ENCODE peak calls at places on chromosomes 6 and 20, in nine cellular contexts. One of them, this sample, is unnamed.

GRCh38 chr6:85015396-85015990 is 251.1 kb upstream of the TBX18 start:
- DNase-seq in brain microvascular endothelial cell: peak
- DNase-seq in IMR-90: peak
- DNase-seq in coronary artery: no peak
- DNase-seq in esophagus squamous epithelium: no peak
- DNase-seq in aorta: peak
- DNase-seq in HFF-Myc: no peak
- DNase-seq in CD8-positive, alpha-beta memory T cell: no peak
- DNase-seq in body of pancreas: peak
- DNase-seq in this sample: peak

GRCh38 chr6:21270501-21271290 is 322.9 kb upstream of the SOX4 start:
- DNase-seq in brain microvascular endothelial cell: no peak
- DNase-seq in IMR-90: no peak
- DNase-seq in coronary artery: no peak
- DNase-seq in esophagus squamous epithelium: no peak
- DNase-seq in aorta: no peak
- DNase-seq in HFF-Myc: no peak
- DNase-seq in CD8-positive, alpha-beta memory T cell: no peak
- DNase-seq in body of pancreas: no peak
- DNase-seq in this sample: no peak

GRCh38 chr6:162217811-162218450 is 509.6 kb downstream of the PRKN start:
- DNase-seq in brain microvascular endothelial cell: no peak
- DNase-seq in IMR-90: no peak
- DNase-seq in coronary artery: no peak
- DNase-seq in esophagus squamous epithelium: no peak
- DNase-seq in aorta: no peak
- DNase-seq in HFF-Myc: no peak
- DNase-seq in CD8-positive, alpha-beta memory T cell: no peak
- DNase-seq in body of pancreas: no peak
- DNase-seq in this sample: no peak

GRCh38 chr20:1345030-1345755 is 16.3 kb upstream of the SDCBP2 start:
- DNase-seq in brain microvascular endothelial cell: no peak
- DNase-seq in IMR-90: no peak
- DNase-seq in coronary artery: no peak
- DNase-seq in esophagus squamous epithelium: no peak
- DNase-seq in aorta: no peak
- DNase-seq in HFF-Myc: no peak
- DNase-seq in CD8-positive, alpha-beta memory T cell: no peak
- DNase-seq in body of pancreas: no peak
- DNase-seq in this sample: no peak

GRCh38 chr6:169224185-169224695 is 29.4 kb downstream of the THBS2 start:
- DNase-seq in brain microvascular endothelial cell: peak
- DNase-seq in IMR-90: peak
- DNase-seq in coronary artery: peak
- DNase-seq in esophagus squamous epithelium: no peak
- DNase-seq in aorta: peak
- DNase-seq in HFF-Myc: no peak
- DNase-seq in CD8-positive, alpha-beta memory T cell: no peak
- DNase-seq in body of pancreas: no peak
- DNase-seq in this sample: no peak

GRCh38 chr6:1004885-1005635 is 306.8 kb upstream of the FOXQ1 start:
- DNase-seq in brain microvascular endothelial cell: no peak
- DNase-seq in IMR-90: no peak
- DNase-seq in coronary artery: no peak
- DNase-seq in esophagus squamous epithelium: no peak
- DNase-seq in aorta: no peak
- DNase-seq in HFF-Myc: no peak
- DNase-seq in CD8-positive, alpha-beta memory T cell: no peak
- DNase-seq in body of pancreas: no peak
- DNase-seq in this sample: no peak

GRCh38 chr6:159102373-159103160 is 57.8 kb upstream of the TAGAP start:
- DNase-seq in brain microvascular endothelial cell: no peak
- DNase-seq in IMR-90: no peak
- DNase-seq in coronary artery: peak
- DNase-seq in esophagus squamous epithelium: no peak
- DNase-seq in aorta: no peak
- DNase-seq in HFF-Myc: no peak
- DNase-seq in CD8-positive, alpha-beta memory T cell: no peak
- DNase-seq in body of pancreas: no peak
- DNase-seq in this sample: no peak

GRCh38 chr6:109795994-109796555 is 105.0 kb downstream of the FIG4 start:
- DNase-seq in brain microvascular endothelial cell: peak
- DNase-seq in IMR-90: peak
- DNase-seq in coronary artery: no peak
- DNase-seq in esophagus squamous epithelium: no peak
- DNase-seq in aorta: no peak
- DNase-seq in HFF-Myc: no peak
- DNase-seq in CD8-positive, alpha-beta memory T cell: no peak
- DNase-seq in body of pancreas: no peak
- DNase-seq in this sample: no peak

GRCh38 chr6:136360783-136361182 is 71.1 kb upstream of the BCLAF1 start:
- DNase-seq in brain microvascular endothelial cell: no peak
- DNase-seq in IMR-90: no peak
- DNase-seq in coronary artery: no peak
- DNase-seq in esophagus squamous epithelium: no peak
- DNase-seq in aorta: no peak
- DNase-seq in HFF-Myc: no peak
- DNase-seq in CD8-positive, alpha-beta memory T cell: no peak
- DNase-seq in body of pancreas: no peak
- DNase-seq in this sample: no peak

GRCh38 chr6:67606905-67607828 is 1027.9 kb upstream of the ADGRB3 start:
- DNase-seq in brain microvascular endothelial cell: peak
- DNase-seq in IMR-90: peak
- DNase-seq in coronary artery: no peak
- DNase-seq in esophagus squamous epithelium: no peak
- DNase-seq in aorta: no peak
- DNase-seq in HFF-Myc: no peak
- DNase-seq in CD8-positive, alpha-beta memory T cell: no peak
- DNase-seq in body of pancreas: no peak
- DNase-seq in this sample: peak

GRCh38 chr20:39038047-39038446 is 75.9 kb downstream of the DHX35 start:
- DNase-seq in brain microvascular endothelial cell: no peak
- DNase-seq in IMR-90: no peak
- DNase-seq in coronary artery: no peak
- DNase-seq in esophagus squamous epithelium: no peak
- DNase-seq in aorta: no peak
- DNase-seq in HFF-Myc: no peak
- DNase-seq in CD8-positive, alpha-beta memory T cell: no peak
- DNase-seq in body of pancreas: no peak
- DNase-seq in this sample: no peak

GRCh38 chr20:63697868-63698545 is 1.6 kb downstream of the TNFRSF6B start:
- DNase-seq in brain microvascular endothelial cell: no peak
- DNase-seq in IMR-90: no peak
- DNase-seq in coronary artery: no peak
- DNase-seq in esophagus squamous epithelium: no peak
- DNase-seq in aorta: peak
- DNase-seq in HFF-Myc: no peak
- DNase-seq in CD8-positive, alpha-beta memory T cell: no peak
- DNase-seq in body of pancreas: no peak
- DNase-seq in this sample: no peak

DNA sequence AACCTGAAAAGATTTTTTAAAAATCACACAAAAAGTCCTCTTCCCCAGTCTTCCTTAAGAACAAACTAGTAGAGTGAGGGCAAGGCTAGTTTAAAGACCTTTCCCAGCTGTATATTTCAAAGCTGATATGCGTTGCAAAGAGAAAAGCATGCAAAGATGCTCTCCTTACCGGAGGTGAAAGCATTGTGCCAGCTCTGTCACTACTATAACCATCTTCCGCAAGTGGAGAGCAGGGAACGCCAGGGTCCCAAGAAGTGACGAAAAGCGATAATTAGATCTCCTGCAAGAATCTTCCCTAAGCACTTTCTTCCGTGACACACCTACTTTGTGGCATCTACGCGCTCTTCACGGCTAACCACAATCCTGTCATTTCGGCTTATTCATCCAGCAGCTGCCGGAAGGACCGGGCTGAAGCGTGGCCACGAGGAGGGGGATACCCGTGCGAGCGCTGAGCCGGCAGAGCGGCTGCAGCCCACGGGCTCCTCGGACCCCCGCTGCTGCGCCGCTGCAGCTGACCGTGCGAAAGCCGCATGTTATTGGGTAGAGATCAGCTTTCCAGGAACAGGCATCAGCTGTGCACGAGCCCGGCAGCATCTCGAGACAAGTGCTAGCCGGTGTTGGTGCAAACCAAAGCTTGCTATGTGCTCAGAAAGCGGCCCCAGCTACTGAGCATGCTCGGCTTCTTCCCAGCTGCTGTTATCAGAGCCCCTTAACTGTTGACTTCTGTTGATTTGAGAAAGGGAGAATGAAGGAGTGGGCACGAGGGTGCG is 57.2 kb upstream of the ARHGAP18 start:
- DNase-seq in brain microvascular endothelial cell: peak
- DNase-seq in IMR-90: peak
- DNase-seq in coronary artery: no peak
- DNase-seq in esophagus squamous epithelium: no peak
- DNase-seq in aorta: peak
- DNase-seq in HFF-Myc: no peak
- DNase-seq in CD8-positive, alpha-beta memory T cell: peak
- DNase-seq in body of pancreas: no peak
- DNase-seq in this sample: peak
- H3K4me3 ChIP-seq in brain microvascular endothelial cell: peak
- H3K4me3 ChIP-seq in IMR-90: peak
- H3K4me3 ChIP-seq in coronary artery: peak
- H3K4me3 ChIP-seq in esophagus squamous epithelium: no peak
- H3K4me3 ChIP-seq in aorta: no peak
- H3K4me3 ChIP-seq in HFF-Myc: peak
- H3K4me3 ChIP-seq in CD8-positive, alpha-beta memory T cell: peak
- H3K4me3 ChIP-seq in body of pancreas: no peak
- H3K4me3 ChIP-seq in this sample: peak

GRCh38 chr20:43914697-43915208 is at the start of gene TOX2:
- DNase-seq in brain microvascular endothelial cell: no peak
- DNase-seq in IMR-90: no peak
- DNase-seq in coronary artery: no peak
- DNase-seq in esophagus squamous epithelium: no peak
- DNase-seq in aorta: peak
- DNase-seq in HFF-Myc: no peak
- DNase-seq in CD8-positive, alpha-beta memory T cell: peak
- DNase-seq in body of pancreas: no peak
- DNase-seq in this sample: peak

GRCh38 chr20:43917380-43917779 is 2.7 kb downstream of the TOX2 start:
- DNase-seq in brain microvascular endothelial cell: no peak
- DNase-seq in IMR-90: no peak
- DNase-seq in coronary artery: no peak
- DNase-seq in esophagus squamous epithelium: no peak
- DNase-seq in aorta: no peak
- DNase-seq in HFF-Myc: no peak
- DNase-seq in CD8-positive, alpha-beta memory T cell: no peak
- DNase-seq in body of pancreas: no peak
- DNase-seq in this sample: no peak

GRCh38 chr20:43916875-43917371 is 2.3 kb downstream of the TOX2 start:
- DNase-seq in brain microvascular endothelial cell: no peak
- DNase-seq in IMR-90: peak
- DNase-seq in coronary artery: no peak
- DNase-seq in esophagus squamous epithelium: no peak
- DNase-seq in aorta: no peak
- DNase-seq in HFF-Myc: no peak
- DNase-seq in CD8-positive, alpha-beta memory T cell: no peak
- DNase-seq in body of pancreas: no peak
- DNase-seq in this sample: peak

GRCh38 chr20:43915209-43916072 is 789 bp downstream of the TOX2 start:
- DNase-seq in brain microvascular endothelial cell: no peak
- DNase-seq in IMR-90: peak
- DNase-seq in coronary artery: no peak
- DNase-seq in esophagus squamous epithelium: no peak
- DNase-seq in aorta: peak
- DNase-seq in HFF-Myc: no peak
- DNase-seq in CD8-positive, alpha-beta memory T cell: peak
- DNase-seq in body of pancreas: no peak
- DNase-seq in this sample: peak

DNA sequence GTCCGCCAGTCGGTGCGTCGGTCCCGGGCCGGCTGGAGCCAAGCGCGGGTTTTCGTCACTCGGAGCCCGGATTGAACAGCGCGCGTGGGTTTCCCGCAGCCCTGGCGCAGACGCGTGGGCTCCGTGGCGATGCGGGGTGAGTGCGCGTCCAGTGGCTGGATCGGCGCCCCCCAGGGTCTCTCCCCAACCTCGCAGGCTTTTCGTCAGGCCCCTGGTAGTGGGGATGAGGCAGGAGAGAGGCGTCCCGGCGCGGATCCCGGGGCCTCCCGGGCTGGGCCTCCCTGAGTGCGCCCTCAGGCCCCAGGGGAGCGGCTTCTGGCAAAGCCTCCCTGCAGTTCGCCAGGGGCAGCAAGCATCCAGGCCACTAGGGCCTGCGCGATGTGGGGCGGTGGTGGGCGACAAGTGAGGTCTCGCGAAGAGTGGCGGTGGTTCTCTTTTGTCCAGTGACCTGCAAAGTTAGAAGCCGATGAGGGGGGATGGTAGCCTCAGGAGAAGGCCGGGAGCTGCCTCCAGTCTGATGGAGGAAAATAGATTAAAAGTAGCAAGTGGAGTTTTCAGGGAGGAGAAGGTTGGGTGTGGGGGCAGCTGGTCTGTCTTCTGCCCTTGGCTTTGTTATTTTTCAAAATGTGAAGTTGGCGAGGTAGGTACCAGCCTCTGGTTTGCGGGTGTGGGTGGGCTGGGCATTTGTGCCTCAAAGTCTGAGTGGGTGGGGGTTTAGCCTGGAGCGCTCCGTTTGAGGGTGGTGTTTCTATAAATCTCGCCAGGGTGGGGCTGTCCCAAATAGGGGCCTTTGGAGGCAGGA is 1.6 kb downstream of the TOX2 start:
- DNase-seq in brain microvascular endothelial cell: no peak
- DNase-seq in IMR-90: no peak
- DNase-seq in coronary artery: no peak
- DNase-seq in esophagus squamous epithelium: no peak
- DNase-seq in aorta: peak
- DNase-seq in HFF-Myc: no peak
- DNase-seq in CD8-positive, alpha-beta memory T cell: no peak
- DNase-seq in body of pancreas: no peak
- DNase-seq in this sample: peak
- H3K4me3 ChIP-seq in brain microvascular endothelial cell: peak
- H3K4me3 ChIP-seq in IMR-90: peak
- H3K4me3 ChIP-seq in coronary artery: peak
- H3K4me3 ChIP-seq in esophagus squamous epithelium: peak
- H3K4me3 ChIP-seq in aorta: peak
- H3K4me3 ChIP-seq in HFF-Myc: peak
- H3K4me3 ChIP-seq in CD8-positive, alpha-beta memory T cell: no peak
- H3K4me3 ChIP-seq in body of pancreas: no peak
- H3K4me3 ChIP-seq in this sample: peak

DNA sequence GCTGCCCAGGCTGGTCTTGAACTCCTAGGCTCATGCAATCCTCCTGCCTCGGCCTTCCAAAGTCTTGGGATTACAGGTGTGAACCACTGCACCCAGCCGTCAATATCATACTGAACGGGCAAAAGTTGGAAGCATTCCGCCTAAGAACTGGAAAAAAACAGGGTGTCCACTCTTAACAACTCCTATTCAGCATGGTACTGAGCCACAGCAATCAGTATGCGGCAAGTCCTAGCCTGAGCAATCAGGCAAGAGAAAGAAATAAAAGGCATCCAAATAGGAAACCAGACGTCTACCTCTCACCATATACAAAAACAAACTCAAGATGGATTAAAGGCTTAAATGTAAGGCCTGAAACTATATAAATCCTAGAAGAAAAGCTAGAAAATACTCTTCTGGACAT is 83.1 kb downstream of the FKBP5 start:
- DNase-seq in brain microvascular endothelial cell: no peak
- DNase-seq in IMR-90: no peak
- DNase-seq in coronary artery: no peak
- DNase-seq in esophagus squamous epithelium: no peak
- DNase-seq in aorta: no peak
- DNase-seq in HFF-Myc: no peak
- DNase-seq in CD8-positive, alpha-beta memory T cell: no peak
- DNase-seq in body of pancreas: no peak
- DNase-seq in this sample: no peak
- H3K4me3 ChIP-seq in brain microvascular endothelial cell: no peak
- H3K4me3 ChIP-seq in IMR-90: no peak
- H3K4me3 ChIP-seq in coronary artery: no peak
- H3K4me3 ChIP-seq in esophagus squamous epithelium: no peak
- H3K4me3 ChIP-seq in aorta: no peak
- H3K4me3 ChIP-seq in HFF-Myc: no peak
- H3K4me3 ChIP-seq in CD8-positive, alpha-beta memory T cell: no peak
- H3K4me3 ChIP-seq in body of pancreas: no peak
- H3K4me3 ChIP-seq in this sample: peak

GRCh38 chr20:31475032-31475431 is at the start of the genes DEFB124 and REM1:
- DNase-seq in brain microvascular endothelial cell: no peak
- DNase-seq in IMR-90: no peak
- DNase-seq in coronary artery: peak
- DNase-seq in esophagus squamous epithelium: no peak
- DNase-seq in aorta: peak
- DNase-seq in HFF-Myc: no peak
- DNase-seq in CD8-positive, alpha-beta memory T cell: no peak
- DNase-seq in body of pancreas: no peak
- DNase-seq in this sample: no peak
- H3K4me3 ChIP-seq in brain microvascular endothelial cell: peak
- H3K4me3 ChIP-seq in IMR-90: no peak
- H3K4me3 ChIP-seq in coronary artery: peak
- H3K4me3 ChIP-seq in esophagus squamous epithelium: peak
- H3K4me3 ChIP-seq in aorta: peak
- H3K4me3 ChIP-seq in HFF-Myc: no peak
- H3K4me3 ChIP-seq in CD8-positive, alpha-beta memory T cell: no peak
- H3K4me3 ChIP-seq in body of pancreas: no peak
- H3K4me3 ChIP-seq in this sample: peak

This sample was measured in adipocyte.